ENCODE peak calls at places on chromosomes 3 and 15, in nine cellular contexts. C is NCI-H1105 treated with DMSO at 0.1 percent for 48 hours; A is activated naive CD8-positive, alpha-beta T cell treated with anti-CD3 and anti-CD28 coated beads, Interleukin-2, amount 50 U/mL, for 24 hours; X is T-helper 17 cell; E is endothelial cell; G is AG20443; B is NCI-H69; Y is naive thymus-derived CD8-positive, alpha-beta T cell; D is HT1080. R is an unnamed sample.

GRCh38 chr3:56691165-56692000 is 8.3 kb upstream of the TASOR start:
- DNase-seq in C (no peak), A (no peak), X (no peak), E (no peak), G (no peak), B (no peak), Y (no peak), D (peak), R (peak)

GRCh38 chr3:59286791-59287531 is 237.1 kb upstream of the CFAP20DC start:
- DNase-seq in C (peak), A (peak), X (no peak), E (no peak), G (peak), B (peak), Y (no peak), D (peak), R (peak)

GRCh38 chr3:183579967-183580720 is 24.6 kb upstream of the KLHL6 start:
- DNase-seq in C (no peak), A (no peak), X (no peak), E (no peak), G (peak), B (no peak), Y (no peak), D (no peak), R (peak)

GRCh38 chr3:49413338-49413734 is 1.1 kb downstream of the TCTA start:
- DNase-seq in C (no peak), A (no peak), X (no peak), E (no peak), G (no peak), B (no peak), Y (no peak), D (no peak), R (no peak)

GRCh38 chr3:184231671-184232070 is 2.3 kb downstream of the VWA5B2 start:
- DNase-seq in C (no peak), A (no peak), X (no peak), E (no peak), G (no peak), B (peak), Y (no peak), D (no peak), R (no peak)

GRCh38 chr15:78565097-78565950 is at the start of gene CHRNA5:
- DNase-seq in C (peak), A (peak), X (peak), E (peak), G (peak), B (peak), Y (no peak), D (peak), R (peak)

GRCh38 chr3:69848113-69848512 is 108.8 kb downstream of the MITF start:
- DNase-seq in C (no peak), A (no peak), X (no peak), E (no peak), G (no peak), B (no peak), Y (no peak), D (no peak), R (no peak)

GRCh38 chr3:78878011-78878410 is 889.8 kb downstream of the ROBO1 start:
- DNase-seq in C (no peak), A (no peak), X (no peak), E (no peak), G (peak), B (no peak), Y (no peak), D (peak), R (no peak)

GRCh38 chr3:10574101-10574615 is 68.8 kb upstream of the ATP2B2 start:
- DNase-seq in C (no peak), A (no peak), X (no peak), E (no peak), G (no peak), B (no peak), Y (no peak), D (no peak), R (no peak)

GRCh38 chr3:16227566-16227965 is 37.2 kb downstream of the DPH3 start:
- DNase-seq in C (no peak), A (no peak), X (no peak), E (no peak), G (no peak), B (no peak), Y (no peak), D (no peak), R (no peak)

GRCh38 chr3:112629425-112629824 is 11.5 kb downstream of the CCDC80 start:
- DNase-seq in C (no peak), A (no peak), X (no peak), E (no peak), G (peak), B (peak), Y (no peak), D (peak), R (peak)

GRCh38 chr3:40102182-40102581 is 207.3 kb upstream of the EIF1B start:
- DNase-seq in C (no peak), A (no peak), X (no peak), E (no peak), G (no peak), B (no peak), Y (no peak), D (no peak), R (peak)

GRCh38 chr3:85304360-85304964 is 345.7 kb downstream of the CADM2 start:
- DNase-seq in C (peak), A (no peak), X (no peak), E (no peak), G (no peak), B (peak), Y (no peak), D (peak), R (peak)

GRCh38 chr3:186544281-186544680 is at the start of gene CRYGS:
- DNase-seq in C (no peak), A (no peak), X (no peak), E (no peak), G (no peak), B (no peak), Y (no peak), D (no peak), R (no peak)

GRCh38 chr3:126132751-126133511 is 47.5 kb downstream of the ALDH1L1 start:
- DNase-seq in C (no peak), A (no peak), X (no peak), E (no peak), G (peak), B (peak), Y (peak), D (peak), R (no peak)

GRCh38 chr3:71423151-71423906 is 160.2 kb downstream of the FOXP1 start:
- DNase-seq in C (peak), A (no peak), X (no peak), E (no peak), G (no peak), B (peak), Y (no peak), D (no peak), R (peak)

R was measured in kidney tubule cell.